ENCODE peak calls at places on chromosomes 3 and 15, in seven cellular contexts. One of them, this sample, is unnamed.

GRCh38 chr15:79641841-79642240 is 209.7 kb downstream of the MINAR1 start:
- DNase-seq in GM03348: peak; percentile 33
- DNase-seq in EH: peak; percentile 20
- DNase-seq in SW480: no peak
- DNase-seq in activated gamma-delta T cell treated with Interleukin-2 at 50 U/mL for 16 hours: no peak
- DNase-seq in EL: no peak
- DNase-seq in WTC11: no peak
- DNase-seq in this sample: no peak

GRCh38 chr3:165895919-165896318 is 58.7 kb upstream of the BCHE start:
- DNase-seq in GM03348: no peak
- DNase-seq in EH: no peak
- DNase-seq in SW480: no peak
- DNase-seq in activated gamma-delta T cell treated with Interleukin-2 at 50 U/mL for 16 hours: no peak
- DNase-seq in EL: no peak
- DNase-seq in WTC11: peak; percentile 85
- DNase-seq in this sample: no peak

GRCh38 chr3:177824190-177824786 is 627.0 kb upstream of the TBL1XR1 start:
- DNase-seq in GM03348: peak; percentile 55
- DNase-seq in EH: peak; percentile 74
- DNase-seq in SW480: no peak
- DNase-seq in activated gamma-delta T cell treated with Interleukin-2 at 50 U/mL for 16 hours: no peak
- DNase-seq in EL: peak; percentile 66
- DNase-seq in WTC11: no peak
- DNase-seq in this sample: no peak

GRCh38 chr15:57301307-57301706 is 75.0 kb upstream of the CGNL1 start:
- DNase-seq in GM03348: no peak
- DNase-seq in EH: no peak
- DNase-seq in SW480: no peak
- DNase-seq in activated gamma-delta T cell treated with Interleukin-2 at 50 U/mL for 16 hours: no peak
- DNase-seq in EL: no peak
- DNase-seq in WTC11: no peak
- DNase-seq in this sample: no peak

GRCh38 chr3:14324224-14324944 is 78.0 kb upstream of the SLC6A6 start:
- DNase-seq in GM03348: no peak
- DNase-seq in EH: peak; percentile 82
- DNase-seq in SW480: peak; percentile 21
- DNase-seq in activated gamma-delta T cell treated with Interleukin-2 at 50 U/mL for 16 hours: no peak
- DNase-seq in EL: peak; percentile 71
- DNase-seq in WTC11: no peak
- DNase-seq in this sample: no peak

GRCh38 chr3:166304509-166305063 is 467.4 kb upstream of the BCHE start:
- DNase-seq in GM03348: no peak
- DNase-seq in EH: no peak
- DNase-seq in SW480: no peak
- DNase-seq in activated gamma-delta T cell treated with Interleukin-2 at 50 U/mL for 16 hours: no peak
- DNase-seq in EL: no peak
- DNase-seq in WTC11: no peak
- DNase-seq in this sample: no peak

GRCh38 chr3:15512173-15512572 is 9.3 kb downstream of the COLQ start:
- DNase-seq in GM03348: no peak
- DNase-seq in EH: peak; percentile 19
- DNase-seq in SW480: no peak
- DNase-seq in activated gamma-delta T cell treated with Interleukin-2 at 50 U/mL for 16 hours: no peak
- DNase-seq in EL: no peak
- DNase-seq in WTC11: no peak
- DNase-seq in this sample: no peak

GRCh38 chr3:70863049-70863448 is 550.6 kb upstream of the MDFIC2 start:
- DNase-seq in GM03348: no peak
- DNase-seq in EH: no peak
- DNase-seq in SW480: no peak
- DNase-seq in activated gamma-delta T cell treated with Interleukin-2 at 50 U/mL for 16 hours: no peak
- DNase-seq in EL: no peak
- DNase-seq in WTC11: no peak
- DNase-seq in this sample: no peak

GRCh38 chr3:189148090-189148507 is 23.7 kb upstream of the TPRG1 start:
- DNase-seq in GM03348: peak; percentile 80
- DNase-seq in EH: peak; percentile 65
- DNase-seq in SW480: peak; percentile 68
- DNase-seq in activated gamma-delta T cell treated with Interleukin-2 at 50 U/mL for 16 hours: peak; percentile 69
- DNase-seq in EL: peak; percentile 62
- DNase-seq in WTC11: peak; percentile 69
- DNase-seq in this sample: peak; percentile 57

GRCh38 chr3:33704891-33705290 is 13.2 kb downstream of the CLASP2 start:
- DNase-seq in GM03348: no peak
- DNase-seq in EH: no peak
- DNase-seq in SW480: no peak
- DNase-seq in activated gamma-delta T cell treated with Interleukin-2 at 50 U/mL for 16 hours: no peak
- DNase-seq in EL: peak; percentile 2
- DNase-seq in WTC11: no peak
- DNase-seq in this sample: no peak

GRCh38 chr3:14698601-14699244 is 23.8 kb downstream of the C3orf20 start:
- DNase-seq in GM03348: no peak
- DNase-seq in EH: no peak
- DNase-seq in SW480: no peak
- DNase-seq in activated gamma-delta T cell treated with Interleukin-2 at 50 U/mL for 16 hours: no peak
- DNase-seq in EL: no peak
- DNase-seq in WTC11: no peak
- DNase-seq in this sample: no peak

GRCh38 chr3:125083776-125084175 is 28.0 kb upstream of the HEG1 start:
- DNase-seq in GM03348: peak; percentile 45
- DNase-seq in EH: no peak
- DNase-seq in SW480: no peak
- DNase-seq in activated gamma-delta T cell treated with Interleukin-2 at 50 U/mL for 16 hours: no peak
- DNase-seq in EL: no peak
- DNase-seq in WTC11: no peak
- DNase-seq in this sample: no peak

GRCh38 chr15:63065262-63066234 is 23.0 kb downstream of the TPM1 start:
- DNase-seq in GM03348: no peak
- DNase-seq in EH: peak; percentile 65
- DNase-seq in SW480: no peak
- DNase-seq in activated gamma-delta T cell treated with Interleukin-2 at 50 U/mL for 16 hours: no peak
- DNase-seq in EL: no peak
- DNase-seq in WTC11: no peak
- DNase-seq in this sample: no peak

GRCh38 chr3:184022323-184022722 is 4.6 kb upstream of the ABCC5 start:
- DNase-seq in GM03348: no peak
- DNase-seq in EH: no peak
- DNase-seq in SW480: no peak
- DNase-seq in activated gamma-delta T cell treated with Interleukin-2 at 50 U/mL for 16 hours: no peak
- DNase-seq in EL: no peak
- DNase-seq in WTC11: no peak
- DNase-seq in this sample: no peak

This sample was measured in central memory CD8-positive, alpha-beta T cell.